ENCODE peak calls at places on chromosomes 4 and X, in four cellular contexts. O, U, Y and A are unnamed samples.

GRCh38 chr4:1354136-1354982 is 7.4 kb downstream of the UVSSA start:
- DNase-seq in O (no peak), U (no peak), Y (no peak), A (no peak)

GRCh38 chrX:134969726-134970125 is 21.1 kb upstream of the SMIM10 start:
- DNase-seq in O (peak; percentile 75), U (no peak), Y (no peak), A (no peak)

GRCh38 chr4:123396294-123397275 is at the start of gene SPRY1:
- DNase-seq in O (peak; percentile 63), U (peak; percentile 86), Y (peak; percentile 95), A (no peak)

GRCh38 chr4:8731364-8731763 is 138.8 kb downstream of the CPZ start:
- DNase-seq in O (no peak), U (no peak), Y (no peak), A (no peak)

GRCh38 chr4:75009138-75009537 is 76.2 kb downstream of the PARM1 start:
- DNase-seq in O (no peak), U (no peak), Y (no peak), A (no peak)

GRCh38 chr4:138681000-138681604 is 334.5 kb upstream of the NOCT start:
- DNase-seq in O (peak; percentile 71), U (peak; percentile 74), Y (peak; percentile 81), A (no peak)

GRCh38 chrX:40539214-40540142 is 41.3 kb upstream of the ATP6AP2 start:
- DNase-seq in O (peak; percentile 81), U (no peak), Y (peak; percentile 18), A (peak; percentile 40)

GRCh38 chr4:111755571-111755970 is 389.7 kb upstream of the FAM241A start:
- DNase-seq in O (no peak), U (no peak), Y (no peak), A (no peak)

GRCh38 chr4:119087121-119087520 is 48.5 kb upstream of the MYOZ2 start:
- DNase-seq in O (no peak), U (no peak), Y (no peak), A (no peak)

GRCh38 chrX:150899191-150899757 is 806 bp upstream of the CD99L2 start:
- DNase-seq in O (peak; percentile 14), U (no peak), Y (peak; percentile 7), A (no peak)

GRCh38 chr4:86302242-86302641 is 57.6 kb downstream of the MAPK10 start:
- DNase-seq in O (peak; percentile 50), U (peak; percentile 75), Y (peak; percentile 44), A (no peak)

GRCh38 chrX:101176439-101176838 is 43.1 kb upstream of the DRP2 start:
- DNase-seq in O (no peak), U (no peak), Y (no peak), A (no peak)

GRCh38 chr4:68535976-68536375 is 40.1 kb downstream of the UGT2B17 start:
- DNase-seq in O (no peak), U (no peak), Y (no peak), A (no peak)

GRCh38 chr4:3207531-3208037 is 41.4 kb upstream of the MSANTD1 start:
- DNase-seq in O (peak; percentile 77), U (no peak), Y (no peak), A (peak; percentile 52)
- TF ChIP-seq CTCF in O (peak; percentile 40), U (no peak), Y (no peak), A (peak; percentile 7)

GRCh38 chr4:26594371-26594770 is 10.5 kb downstream of the TBC1D19 start:
- DNase-seq in O (no peak), U (no peak), Y (no peak), A (no peak)

GRCh38 chr4:26584725-26585124 is 841 bp downstream of the TBC1D19 start:
- DNase-seq in O (no peak), U (no peak), Y (no peak), A (no peak)

GRCh38 chr4:26594778-26595177 is 10.9 kb downstream of the TBC1D19 start:
- DNase-seq in O (no peak), U (no peak), Y (no peak), A (no peak)

GRCh38 chr4:26590639-26591038 is 6.8 kb downstream of the TBC1D19 start:
- DNase-seq in O (peak; percentile 44), U (no peak), Y (no peak), A (no peak)

GRCh38 chr4:26589699-26590098 is 5.8 kb downstream of the TBC1D19 start:
- DNase-seq in O (no peak), U (no peak), Y (no peak), A (no peak)
- TF ChIP-seq CTCF in O (no peak), U (no peak), Y (no peak), A (no peak)

GRCh38 chr4:27702710-27703431 is 842.2 kb downstream of the STIM2 start:
- DNase-seq in O (no peak), U (no peak), Y (no peak), A (no peak)
- TF ChIP-seq CTCF in O (no peak), U (peak; percentile 33), Y (no peak), A (peak; percentile 36)

DNA sequence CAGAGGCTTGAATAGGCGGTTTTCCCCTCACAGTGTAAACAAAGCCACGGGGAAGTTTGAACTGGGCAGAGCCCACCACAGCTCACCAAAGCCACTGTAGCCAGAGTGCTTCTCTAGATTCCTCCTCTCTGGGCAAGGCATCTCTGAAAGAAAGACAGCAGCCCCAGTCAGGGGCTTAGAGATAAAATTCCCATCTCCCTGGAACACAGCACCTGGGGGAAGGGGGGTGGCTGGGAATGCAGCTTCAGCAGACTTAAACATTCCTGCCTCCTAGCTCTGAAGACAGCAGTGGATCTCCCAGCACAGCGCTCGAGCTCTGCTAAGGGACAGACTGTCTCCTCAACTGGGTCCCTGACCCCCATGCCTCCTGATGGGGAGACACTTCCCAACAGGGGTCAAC is 44.0 kb upstream of the USP38 start:
- DNase-seq in O (no peak), U (no peak), Y (no peak), A (no peak)
- TF ChIP-seq CTCF in O (no peak), U (no peak), Y (no peak), A (no peak)

GRCh38 chr4:84481879-84482245 is 17.2 kb downstream of the NKX6-1 start:
- DNase-seq in O (no peak), U (no peak), Y (no peak), A (no peak)

GRCh38 chr4:84481077-84481878 is 17.8 kb downstream of the NKX6-1 start:
- DNase-seq in O (no peak), U (no peak), Y (no peak), A (no peak)

GRCh38 chr4:84484274-84484673 is 14.8 kb downstream of the NKX6-1 start:
- DNase-seq in O (no peak), U (no peak), Y (no peak), A (no peak)

GRCh38 chr4:84483738-84484137 is 15.4 kb downstream of the NKX6-1 start:
- DNase-seq in O (no peak), U (no peak), Y (no peak), A (no peak)

GRCh38 chr4:84482564-84483563 is 16.2 kb downstream of the NKX6-1 start:
- DNase-seq in O (peak; percentile 29), U (no peak), Y (no peak), A (no peak)
- TF ChIP-seq CTCF in O (peak; percentile 42), U (peak; percentile 48), Y (peak; percentile 33), A (peak; percentile 75)

DNA sequence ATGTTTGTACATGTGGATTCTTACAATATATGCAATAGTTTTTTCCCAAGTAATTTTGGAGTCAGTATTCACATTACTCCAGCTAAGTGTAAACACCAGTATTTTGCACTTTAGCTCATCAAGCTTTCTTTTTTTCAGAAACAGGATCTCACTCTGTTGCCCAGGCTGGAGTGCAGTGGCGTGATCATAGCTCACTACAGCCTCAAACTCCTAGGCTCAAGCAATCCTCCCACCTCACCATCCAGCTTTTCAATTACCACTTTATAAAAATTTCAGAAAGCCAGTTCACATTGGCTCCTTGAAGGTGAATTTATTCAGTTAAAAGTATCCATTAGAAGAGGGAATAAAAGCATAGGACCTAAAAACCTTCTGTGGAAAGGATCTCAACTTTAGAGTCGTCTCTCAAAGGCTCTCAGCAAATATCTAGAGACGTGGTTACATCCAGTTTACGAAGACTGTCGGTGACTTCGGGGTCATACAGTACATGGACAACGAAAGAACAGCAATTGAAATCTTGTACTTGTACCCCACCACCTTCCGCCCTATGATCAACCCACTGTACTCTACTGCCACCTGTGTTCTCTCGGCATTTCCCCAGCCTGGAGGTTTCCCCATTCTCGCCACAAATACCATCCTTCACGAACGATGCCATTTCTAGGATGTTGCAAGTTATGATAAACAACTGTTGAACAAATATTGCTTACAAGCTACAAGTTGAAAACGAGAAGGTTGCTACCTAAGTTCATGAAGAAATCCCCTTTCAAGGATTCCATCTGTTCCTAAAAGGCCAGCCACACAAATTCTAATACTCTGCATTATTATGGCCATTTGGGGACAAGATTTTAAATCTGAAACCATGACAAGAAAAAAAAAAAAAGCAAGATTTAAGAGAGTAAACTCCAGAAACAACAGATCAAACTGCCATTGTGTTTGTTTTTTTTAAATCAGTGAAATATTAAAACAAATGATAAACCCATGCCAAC is 1.8 kb downstream of the APBB2 start:
- DNase-seq in O (peak; percentile 75), U (no peak), Y (peak; percentile 50), A (no peak)
- TF ChIP-seq CTCF in O (peak; percentile 76), U (peak; percentile 79), Y (peak; percentile 79), A (peak; percentile 78)

GRCh38 chr4:47217884-47218283 is 186.5 kb downstream of the GABRB1 start:
- DNase-seq in O (no peak), U (no peak), Y (no peak), A (no peak)
- TF ChIP-seq CTCF in O (no peak), U (no peak), Y (no peak), A (no peak)

GRCh38 chr4:44674471-44674870 is 3.7 kb upstream of the GUF1 start:
- DNase-seq in O (no peak), U (no peak), Y (no peak), A (no peak)
- TF ChIP-seq CTCF in O (no peak), U (peak; percentile 5), Y (peak; percentile 8), A (no peak)

DNA sequence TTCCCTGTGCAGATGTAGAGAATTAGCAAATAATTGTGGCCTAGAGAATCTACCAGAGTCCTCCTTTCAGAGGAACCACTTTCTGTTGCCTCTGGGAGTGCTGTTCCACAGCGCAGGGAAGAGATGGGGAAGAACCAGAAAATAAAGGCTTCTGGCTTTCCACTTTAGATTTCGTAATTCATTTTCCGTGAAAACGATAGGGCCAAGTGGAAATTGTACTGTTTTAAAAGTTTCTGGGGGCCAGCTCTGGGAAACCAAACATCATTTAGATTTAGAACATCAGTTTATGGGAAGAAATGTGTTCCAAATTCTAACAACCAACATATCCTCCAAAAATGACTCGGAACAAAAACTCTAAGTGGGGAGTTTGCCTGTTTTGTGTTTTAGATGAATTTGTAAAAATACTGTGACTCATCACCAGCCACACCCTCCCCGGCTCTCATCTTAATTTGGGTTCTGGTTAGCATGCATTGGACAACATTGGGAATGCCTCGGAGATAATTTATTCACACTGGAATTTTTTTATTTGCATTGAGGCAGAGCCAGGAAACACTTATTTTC is 65.2 kb upstream of the LNX1 start:
- DNase-seq in O (peak; percentile 85), U (no peak), Y (no peak), A (peak; percentile 50)
- TF ChIP-seq CTCF in O (peak; percentile 93), U (peak; percentile 60), Y (peak; percentile 47), A (peak; percentile 85)

GRCh38 chrX:15107367-15107988 is 162.4 kb downstream of the ASB9 start:
- DNase-seq in O (no peak), U (no peak), Y (no peak), A (no peak)
- TF ChIP-seq CTCF in O (no peak), U (no peak), Y (no peak), A (no peak)